ENCODE peak calls at places on chromosome 19, in eight cellular contexts. V is neural progenitor cell, B is GM13976, S is NCI-H1436, X is EH, K is Calu3, C is T1000, G is tibial nerve. M is an unnamed sample.

GRCh38 chr19:29040951-29041350 is 172.0 kb downstream of the UQCRFS1 start:
- DNase-seq in V (peak; percentile 89), B (no peak), S (no peak), X (no peak), K (no peak), C (no peak), G (no peak), M (peak; percentile 65)

GRCh38 chr19:4430760-4431159 is 26.8 kb downstream of the UBXN6 start:
- DNase-seq in V (no peak), B (no peak), S (no peak), X (no peak), K (no peak), C (no peak), G (no peak), M (no peak)

GRCh38 chr19:46551175-46551574 is 50.0 kb upstream of the CALM3 start:
- DNase-seq in V (no peak), B (no peak), S (no peak), X (no peak), K (no peak), C (no peak), G (no peak), M (no peak)

GRCh38 chr19:46068345-46069258 is 27.8 kb upstream of the IGFL4 start:
- DNase-seq in V (no peak), B (no peak), S (no peak), X (peak; percentile 94), K (peak; percentile 43), C (peak; percentile 76), G (no peak), M (peak; percentile 90)

GRCh38 chr19:43906774-43907173 is 28.3 kb downstream of the ZNF45 start:
- DNase-seq in V (no peak), B (no peak), S (no peak), X (no peak), K (no peak), C (no peak), G (no peak), M (no peak)

GRCh38 chr19:12788682-12789097 is 2.6 kb upstream of the JUNB start:
- DNase-seq in V (peak; percentile 70), B (peak; percentile 82), S (no peak), X (peak; percentile 74), K (peak; percentile 65), C (peak; percentile 19), G (peak; percentile 79), M (peak; percentile 89)

GRCh38 chr19:47227347-47228167 is 3.4 kb downstream of the BBC3 start:
- DNase-seq in V (peak; percentile 97), B (peak; percentile 86), S (no peak), X (peak; percentile 97), K (peak; percentile 94), C (peak; percentile 83), G (peak; percentile 85), M (peak; percentile 99)

GRCh38 chr19:43430976-43431375 is 16.3 kb downstream of the TEX101 start:
- DNase-seq in V (no peak), B (no peak), S (no peak), X (no peak), K (no peak), C (no peak), G (no peak), M (no peak)

GRCh38 chr19:10417598-10418280 is 2.6 kb upstream of the PDE4A start:
- DNase-seq in V (peak; percentile 78), B (peak; percentile 31), S (no peak), X (peak; percentile 6), K (no peak), C (no peak), G (no peak), M (peak; percentile 76)

GRCh38 chr19:5642204-5642603 is 19.3 kb downstream of the SAFB start:
- DNase-seq in V (no peak), B (no peak), S (no peak), X (no peak), K (no peak), C (no peak), G (no peak), M (no peak)

GRCh38 chr19:30459859-30460258 is 87.7 kb downstream of the ZNF536 start:
- DNase-seq in V (no peak), B (no peak), S (no peak), X (no peak), K (no peak), C (no peak), G (no peak), M (no peak)

GRCh38 chr19:29596885-29597525 is 9.1 kb upstream of the POP4 start:
- DNase-seq in V (peak; percentile 59), B (no peak), S (peak; percentile 26), X (peak; percentile 35), K (peak; percentile 24), C (no peak), G (no peak), M (no peak)

GRCh38 chr19:7784856-7785255 is 21.8 kb downstream of the CLEC4M start:
- DNase-seq in V (no peak), B (no peak), S (no peak), X (no peak), K (no peak), C (no peak), G (no peak), M (no peak)

GRCh38 chr19:1874554-1875185 is 10.6 kb downstream of the ABHD17A start:
- DNase-seq in V (no peak), B (no peak), S (no peak), X (peak; percentile 38), K (no peak), C (no peak), G (no peak), M (peak; percentile 35)

GRCh38 chr19:4759388-4760284 is 31.9 kb upstream of the FEM1A start:
- DNase-seq in V (peak; percentile 98), B (peak; percentile 100), S (peak; percentile 98), X (peak; percentile 87), K (peak; percentile 87), C (peak; percentile 7), G (peak; percentile 79), M (peak; percentile 98)

GRCh38 chr19:48400018-48400742 is 6.7 kb downstream of the GRIN2D start:
- DNase-seq in V (peak; percentile 75), B (peak; percentile 63), S (peak; percentile 76), X (peak; percentile 90), K (peak; percentile 44), C (peak; percentile 66), G (peak; percentile 51), M (peak; percentile 90)

GRCh38 chr19:58097783-58098681 is at the start of gene ZSCAN18:
- DNase-seq in V (peak; percentile 100), B (peak; percentile 98), S (peak; percentile 99), X (peak; percentile 77), K (peak; percentile 98), C (peak; percentile 99), G (peak; percentile 97), M (peak; percentile 99)